ENCODE peak calls at places on chromosomes 5 and 9, in four cellular contexts. M is HCT116, B is Panc1, Q is HepG2. Z is an unnamed sample.

GRCh38 chr9:89985078-89985477 is 380.3 kb downstream of the GADD45G start:
- DNase-seq in Q (no peak), B (no peak), M (no peak), Z (no peak)

GRCh38 chr5:144697847-144698262 is 527.2 kb downstream of the KCTD16 start:
- DNase-seq in B (peak), Q (no peak), M (no peak), Z (no peak)

GRCh38 chr5:9570876-9571275 is 25.0 kb upstream of the SEMA5A start:
- DNase-seq in Q (no peak), B (no peak), M (no peak), Z (no peak)

GRCh38 chr9:109477269-109478203 is 20.6 kb downstream of the PTPN3 start:
- DNase-seq in Q (peak), M (peak), B (no peak), Z (no peak)

GRCh38 chr5:80255425-80255751 is 460 bp downstream of the SERINC5 start:
- DNase-seq in M (no peak), Q (no peak), B (no peak), Z (peak)

GRCh38 chr9:95649801-95650213 is 133.0 kb upstream of the PTCH1 start:
- DNase-seq in M (no peak), B (no peak), Q (no peak), Z (no peak)

GRCh38 chr9:30039712-30040111 is 2344.7 kb upstream of the ACO1 start:
- DNase-seq in M (no peak), B (no peak), Q (no peak), Z (no peak)

GRCh38 chr5:172725785-172726184 is 45.2 kb downstream of the DUSP1 start:
- DNase-seq in B (no peak), M (no peak), Q (no peak), Z (no peak)

GRCh38 chr9:34929506-34930102 is 28.5 kb upstream of the PHF24 start:
- DNase-seq in B (peak), Q (peak), M (peak), Z (peak)

GRCh38 chr9:136170291-136170901 is 34.5 kb downstream of the LHX3 start:
- DNase-seq in M (no peak), B (no peak), Q (no peak), Z (peak)
- TF ChIP-seq TCF7L2 in M (no peak), B (no peak), Q (no peak), Z (no peak)

DNA sequence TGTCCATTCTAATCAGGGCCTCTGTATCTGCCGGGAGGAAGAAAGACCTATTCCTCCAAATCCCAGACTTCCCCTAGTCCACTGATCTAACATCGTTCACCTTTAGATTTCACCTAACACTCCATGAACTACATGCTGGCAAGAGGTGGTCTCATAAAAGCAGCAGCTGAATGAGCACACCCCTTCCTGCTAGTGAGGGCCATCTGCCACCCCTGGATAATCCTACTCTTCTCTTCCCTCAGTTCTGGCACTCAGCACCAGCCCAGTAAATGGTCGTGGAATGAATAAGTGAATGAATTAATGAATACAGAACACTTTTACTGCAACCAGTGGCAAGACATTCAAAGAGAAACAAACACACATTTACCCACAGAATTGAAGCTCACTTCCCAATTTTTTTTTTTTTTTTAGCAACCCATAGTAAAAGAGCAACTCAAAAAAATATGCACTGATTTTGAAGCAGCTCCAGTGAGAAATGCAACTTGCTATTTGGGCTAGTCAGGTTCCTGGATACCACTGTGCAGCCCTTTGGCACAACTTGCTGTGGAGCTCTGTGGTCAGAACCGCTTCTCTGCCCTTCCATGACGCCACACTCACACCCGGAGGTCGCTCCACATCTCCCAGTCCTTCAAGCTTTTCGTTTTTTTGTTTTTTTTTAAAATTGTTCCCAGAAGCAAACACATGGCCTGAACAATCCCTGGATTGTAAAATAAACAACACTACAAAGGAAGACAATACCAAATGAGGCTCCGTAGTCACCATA is 6.2 kb downstream of the RNF183 start:
- DNase-seq in B (no peak), M (no peak), Q (no peak), Z (no peak)
- TF ChIP-seq TCF7L2 in B (no peak), M (no peak), Q (no peak), Z (no peak)

GRCh38 chr9:134343637-134344036 is 17.4 kb downstream of the RXRA start:
- DNase-seq in Q (no peak), B (no peak), M (no peak), Z (no peak)

GRCh38 chr9:134345737-134346136 is 19.5 kb downstream of the RXRA start:
- DNase-seq in Q (no peak), M (no peak), B (no peak), Z (no peak)

GRCh38 chr9:134344821-134345310 is 18.6 kb downstream of the RXRA start:
- DNase-seq in B (no peak), M (no peak), Q (no peak), Z (no peak)

GRCh38 chr9:134342746-134343115 is 16.5 kb downstream of the RXRA start:
- DNase-seq in Q (no peak), M (no peak), B (no peak), Z (no peak)

DNA sequence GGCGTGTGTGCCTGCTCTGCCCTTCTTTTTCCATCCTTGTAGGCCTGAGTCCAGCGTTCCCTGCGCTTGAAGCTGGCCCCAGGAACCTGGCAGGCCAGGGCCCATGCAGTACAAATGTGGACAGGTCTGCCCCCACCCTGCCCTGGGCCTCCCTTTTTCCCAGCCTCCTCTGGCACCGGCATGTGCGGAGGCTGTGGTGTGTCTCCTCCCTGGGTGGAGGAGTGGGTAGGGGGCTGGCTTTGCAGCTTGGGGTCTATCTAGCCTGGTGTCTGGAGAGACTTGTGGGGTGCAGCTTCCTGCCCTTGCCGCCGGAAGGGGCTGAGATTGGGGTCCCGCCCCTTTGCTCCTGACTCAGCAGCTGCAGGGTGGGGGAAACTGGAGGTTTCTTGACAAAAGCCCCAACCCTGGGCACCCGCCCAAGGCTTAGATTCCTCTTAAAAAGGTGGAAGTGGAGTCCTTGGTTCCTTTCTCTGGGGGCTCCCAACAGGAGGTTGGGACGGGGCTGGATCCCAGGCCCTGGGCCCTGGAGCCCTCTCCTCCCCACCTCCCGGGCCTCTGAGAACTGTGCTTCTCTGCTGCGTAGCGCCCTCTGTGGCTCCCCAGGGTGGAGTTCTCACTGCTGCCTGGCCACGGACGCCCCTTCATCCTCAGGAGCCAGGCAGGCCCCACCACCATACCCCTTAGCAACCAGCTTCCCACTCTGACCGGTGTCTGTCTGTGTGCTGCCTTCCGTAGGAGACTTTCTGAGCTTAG is 18.0 kb downstream of the RXRA start:
- DNase-seq in Q (no peak), B (no peak), M (no peak), Z (peak)
- TF ChIP-seq TCF7L2 in Q (no peak), B (no peak), M (no peak), Z (no peak)

GRCh38 chr5:67245259-67245846 is 48.8 kb upstream of the CD180 start:
- DNase-seq in M (no peak), Q (no peak), B (no peak), Z (no peak)

GRCh38 chr5:67246108-67246507 is 49.5 kb upstream of the CD180 start:
- DNase-seq in Q (peak), B (peak), M (peak), Z (peak)

GRCh38 chr5:67249590-67249895 is 52.9 kb upstream of the CD180 start:
- DNase-seq in M (no peak), B (no peak), Q (no peak), Z (no peak)

GRCh38 chr5:67246546-67246945 is 49.9 kb upstream of the CD180 start:
- DNase-seq in Q (no peak), B (no peak), M (no peak), Z (no peak)

DNA sequence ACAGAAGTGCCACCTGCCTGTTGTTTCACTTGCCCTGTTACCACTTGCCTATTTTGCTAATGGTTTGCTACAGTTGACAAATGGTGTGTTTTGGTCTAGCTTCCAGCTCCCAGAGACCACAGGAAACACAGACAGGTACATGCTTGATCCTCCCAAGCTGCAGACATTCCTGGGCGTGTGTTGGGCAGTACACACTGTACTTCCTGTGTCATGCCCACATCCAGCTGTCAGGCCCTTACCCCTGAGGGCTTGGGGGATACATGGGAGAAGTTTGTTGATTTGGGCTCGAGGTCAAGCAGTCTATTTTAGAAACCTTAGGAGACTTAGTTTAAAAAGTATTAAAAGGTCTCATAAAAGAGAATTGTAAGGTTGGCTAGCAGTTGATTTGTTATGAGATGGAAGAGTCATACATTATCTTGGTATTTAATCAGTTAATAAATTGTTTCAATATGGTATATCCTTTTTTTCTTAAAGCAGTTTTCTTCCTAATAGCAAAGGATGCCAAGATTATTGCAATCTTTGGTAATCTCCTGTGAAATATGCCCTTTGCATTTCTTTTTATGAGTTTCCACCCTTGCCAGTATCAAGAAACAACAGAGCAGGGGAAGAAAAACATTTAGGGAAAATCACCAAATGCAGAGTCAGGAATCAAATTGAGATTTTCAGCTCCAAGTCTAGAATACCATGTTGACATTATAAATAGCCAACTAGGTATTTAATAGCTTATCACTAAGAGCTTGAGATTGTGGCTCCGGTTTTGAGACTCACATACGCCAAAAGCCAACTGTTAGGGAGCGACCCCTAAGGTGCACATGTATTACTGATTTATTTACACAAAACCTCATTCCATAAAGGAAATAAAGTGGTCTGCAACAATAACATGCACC is 52.3 kb upstream of the CD180 start:
- DNase-seq in Q (no peak), B (no peak), M (no peak), Z (no peak)
- TF ChIP-seq TCF7L2 in Q (no peak), B (no peak), M (no peak), Z (no peak)

GRCh38 chr5:38756068-38756467 is 89.7 kb upstream of the OSMR start:
- DNase-seq in B (no peak), Q (no peak), M (no peak), Z (no peak)

GRCh38 chr5:38753776-38754175 is 92.0 kb upstream of the OSMR start:
- DNase-seq in Q (no peak), B (no peak), M (no peak), Z (no peak)

GRCh38 chr5:38752622-38753021 is 93.2 kb upstream of the OSMR start:
- DNase-seq in Q (no peak), B (no peak), M (no peak), Z (no peak)

GRCh38 chr5:38757451-38758245 is 88.2 kb upstream of the OSMR start:
- DNase-seq in M (no peak), B (no peak), Q (no peak), Z (no peak)

GRCh38 chr5:38755171-38755570 is 90.6 kb upstream of the OSMR start:
- DNase-seq in B (no peak), Q (no peak), M (no peak), Z (no peak)
- TF ChIP-seq TCF7L2 in B (no peak), Q (no peak), M (no peak), Z (no peak)

GRCh38 chr5:136246632-136247031 is 53.7 kb upstream of the SMIM32 start:
- DNase-seq in Q (no peak), M (no peak), B (no peak), Z (no peak)

GRCh38 chr5:136246122-136246521 is 53.2 kb upstream of the SMIM32 start:
- DNase-seq in M (no peak), Q (no peak), B (no peak), Z (no peak)

GRCh38 chr5:136242611-136243010 is 49.6 kb upstream of the SMIM32 start:
- DNase-seq in Q (no peak), B (no peak), M (no peak), Z (no peak)

GRCh38 chr5:136236479-136237083 is 43.6 kb upstream of the SMIM32 start:
- DNase-seq in M (no peak), Q (no peak), B (no peak), Z (no peak)

DNA sequence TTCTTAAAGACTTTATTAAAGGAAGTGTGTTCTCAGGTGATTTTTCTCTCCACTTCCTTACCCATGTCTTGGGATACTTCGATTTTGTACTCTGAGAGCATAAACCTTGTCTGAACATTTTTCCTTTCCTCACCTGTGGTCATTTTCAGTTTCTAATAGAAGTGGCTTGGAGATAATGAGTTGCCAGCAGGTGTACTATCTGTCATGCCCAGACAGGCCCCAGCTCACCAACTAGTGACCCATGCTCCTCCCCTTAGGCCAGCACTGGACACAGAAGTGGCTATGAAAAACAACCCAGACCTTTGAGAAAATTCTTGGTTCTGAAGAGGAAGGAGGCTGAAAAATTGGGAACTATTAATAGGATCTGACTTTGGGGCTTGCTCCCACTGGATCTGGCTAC is 49.2 kb upstream of the SMIM32 start:
- DNase-seq in Q (no peak), M (no peak), B (no peak), Z (no peak)
- TF ChIP-seq TCF7L2 in Q (no peak), M (no peak), B (no peak), Z (no peak)

GRCh38 chr5:103587185-103587748 is 24.7 kb upstream of the NUDT12 start:
- DNase-seq in M (no peak), Q (peak), B (no peak), Z (no peak)

GRCh38 chr5:103582364-103582763 is 19.8 kb upstream of the NUDT12 start:
- DNase-seq in M (peak), B (no peak), Q (peak), Z (peak)
- TF ChIP-seq TCF7L2 in M (no peak), B (no peak), Q (no peak), Z (no peak)

DNA sequence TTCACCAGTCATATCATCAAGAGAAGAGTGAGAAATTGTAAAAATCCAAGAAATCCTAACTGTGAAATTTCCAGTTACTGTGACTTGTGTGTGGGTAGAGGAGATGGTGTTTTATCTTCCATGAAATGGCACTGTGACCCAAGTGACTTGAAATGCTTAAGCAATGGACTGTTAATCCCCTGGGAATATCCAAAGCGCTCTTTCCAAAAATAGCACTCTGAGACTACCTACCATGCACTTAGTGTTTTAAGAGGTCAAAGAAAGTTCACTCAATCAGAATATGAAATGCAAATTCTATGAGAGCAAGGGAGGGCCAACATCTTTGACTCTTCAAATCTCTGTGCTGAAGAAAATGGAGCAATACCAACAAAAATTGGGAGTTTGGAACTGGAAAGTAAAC is 244.0 kb downstream of the GABRB2 start:
- DNase-seq in M (no peak), B (no peak), Q (no peak), Z (no peak)
- TF ChIP-seq TCF7L2 in M (no peak), B (no peak), Q (no peak), Z (no peak)